ENCODE peak calls at places on chromosomes 2 and 18, in nine cellular contexts. L is SJSA1; Z is RWPE1; I is GF-D8; X is naive thymus-derived CD8-positive, alpha-beta T cell; E is SHP77; F is A549; V is NCI-H2029; Y is activated naive CD4-positive, alpha-beta T cell treated with anti-CD3 and anti-CD28 coated beads for 36 hours. D is an unnamed sample.

GRCh38 chr2:132550285-132550684 is 119.7 kb downstream of the LYPD1 start:
- DNase-seq in L (no peak), Z (no peak), I (no peak), X (no peak), E (no peak), F (no peak), V (peak; percentile 22), Y (no peak), D (peak; percentile 38)

GRCh38 chr2:197498937-197499593 is 575 bp downstream of the HSPD1 start:
- DNase-seq in L (peak; percentile 62), Z (peak; percentile 34), I (no peak), X (peak; percentile 28), E (no peak), F (no peak), V (peak; percentile 18), Y (peak; percentile 68), D (peak; percentile 28)

GRCh38 chr2:85604568-85605339 is 2.3 kb upstream of the TMEM150A start:
- DNase-seq in L (no peak), Z (peak; percentile 48), I (no peak), X (no peak), E (no peak), F (no peak), V (no peak), Y (no peak), D (no peak)

GRCh38 chr2:190459881-190460280 is 51.7 kb downstream of the MFSD6 start:
- DNase-seq in L (no peak), Z (no peak), I (no peak), X (no peak), E (no peak), F (no peak), V (no peak), Y (no peak), D (no peak)

GRCh38 chr18:37565138-37565984 is at the start of gene CELF4:
- DNase-seq in L (no peak), Z (no peak), I (no peak), X (no peak), E (peak; percentile 72), F (no peak), V (peak; percentile 47), Y (no peak), D (peak; percentile 72)

GRCh38 chr2:232688201-232688600 is 8.9 kb upstream of the GIGYF2 start:
- DNase-seq in L (no peak), Z (no peak), I (no peak), X (no peak), E (no peak), F (no peak), V (no peak), Y (no peak), D (no peak)

GRCh38 chr18:65091737-65092329 is 659.0 kb upstream of the CDH7 start:
- DNase-seq in L (no peak), Z (peak; percentile 1), I (no peak), X (no peak), E (peak; percentile 18), F (no peak), V (no peak), Y (peak; percentile 4), D (peak; percentile 43)

GRCh38 chr18:10590412-10590811 is 64.6 kb downstream of the NAPG start:
- DNase-seq in L (no peak), Z (no peak), I (no peak), X (no peak), E (no peak), F (no peak), V (no peak), Y (no peak), D (no peak)

GRCh38 chr18:7950380-7951143 is 383.4 kb downstream of the PTPRM start:
- DNase-seq in L (no peak), Z (peak; percentile 93), I (no peak), X (no peak), E (no peak), F (peak; percentile 66), V (no peak), Y (peak; percentile 16), D (no peak)

GRCh38 chr2:241087420-241088268 is 14.4 kb downstream of the MTERF4 start:
- DNase-seq in L (no peak), Z (no peak), I (no peak), X (no peak), E (no peak), F (no peak), V (no peak), Y (no peak), D (no peak)

GRCh38 chr2:162480067-162480466 is 136.1 kb downstream of the GCA start:
- DNase-seq in L (no peak), Z (peak; percentile 17), I (no peak), X (no peak), E (no peak), F (no peak), V (no peak), Y (no peak), D (no peak)

GRCh38 chr18:31490387-31490786 is 7.6 kb upstream of the DSG2 start:
- DNase-seq in L (no peak), Z (no peak), I (no peak), X (no peak), E (no peak), F (no peak), V (no peak), Y (peak; percentile 37), D (no peak)

GRCh38 chr2:209834767-209835166 is 63.1 kb downstream of the UNC80 start:
- DNase-seq in L (no peak), Z (no peak), I (no peak), X (no peak), E (no peak), F (no peak), V (no peak), Y (no peak), D (no peak)

GRCh38 chr2:1591978-1592907 is 152.1 kb downstream of the PXDN start:
- DNase-seq in L (peak; percentile 58), Z (no peak), I (no peak), X (no peak), E (peak; percentile 74), F (peak; percentile 36), V (no peak), Y (no peak), D (no peak)

GRCh38 chr18:74768096-74768495 is 170.4 kb downstream of the ZNF407 start:
- DNase-seq in L (no peak), Z (no peak), I (no peak), X (no peak), E (no peak), F (no peak), V (no peak), Y (no peak), D (no peak)

GRCh38 chr2:117875786-117876185 is 61.3 kb downstream of the DDX18 start:
- DNase-seq in L (no peak), Z (no peak), I (no peak), X (no peak), E (no peak), F (no peak), V (no peak), Y (no peak), D (no peak)

GRCh38 chr2:72211777-72212515 is 64.3 kb upstream of the CYP26B1 start:
- DNase-seq in L (no peak), Z (no peak), I (no peak), X (no peak), E (no peak), F (no peak), V (no peak), Y (no peak), D (no peak)

GRCh38 chr2:151637284-151637781 is 96.9 kb downstream of the NEB start:
- DNase-seq in L (no peak), Z (no peak), I (peak; percentile 99), X (peak; percentile 56), E (no peak), F (no peak), V (no peak), Y (peak; percentile 77), D (no peak)

GRCh38 chr2:206480161-206480560 is 36.8 kb downstream of the ADAM23 start:
- DNase-seq in L (no peak), Z (no peak), I (no peak), X (no peak), E (no peak), F (no peak), V (no peak), Y (no peak), D (no peak)

GRCh38 chr2:37507069-37507410 is 162.6 kb downstream of the QPCT start:
- DNase-seq in L (no peak), Z (no peak), I (no peak), X (no peak), E (no peak), F (no peak), V (no peak), Y (no peak), D (no peak)

GRCh38 chr18:24656571-24656971 is 196.1 kb downstream of the HRH4 start:
- DNase-seq in L (no peak), Z (peak; percentile 8), I (no peak), X (no peak), E (peak; percentile 64), F (no peak), V (no peak), Y (no peak), D (peak; percentile 84)

GRCh38 chr2:86225581-86225980 is 26.3 kb downstream of the MRPL35 start:
- DNase-seq in L (no peak), Z (no peak), I (no peak), X (peak; percentile 23), E (no peak), F (no peak), V (no peak), Y (peak; percentile 82), D (no peak)

GRCh38 chr2:235990344-235990743 is 177.8 kb downstream of the GBX2 start:
- DNase-seq in L (no peak), Z (no peak), I (no peak), X (no peak), E (no peak), F (no peak), V (peak; percentile 84), Y (no peak), D (no peak)

GRCh38 chr2:235577404-235578330 is 83.8 kb downstream of the AGAP1 start:
- DNase-seq in L (no peak), Z (no peak), I (no peak), X (no peak), E (no peak), F (no peak), V (peak; percentile 79), Y (no peak), D (no peak)

GRCh38 chr2:45849491-45850283 is 198.2 kb downstream of the PRKCE start:
- DNase-seq in L (no peak), Z (peak; percentile 85), I (no peak), X (no peak), E (no peak), F (no peak), V (no peak), Y (no peak), D (no peak)

GRCh38 chr2:132595186-132595585 is 74.8 kb downstream of the LYPD1 start:
- DNase-seq in L (no peak), Z (no peak), I (no peak), X (no peak), E (no peak), F (no peak), V (no peak), Y (no peak), D (no peak)

GRCh38 chr2:41879367-41879871 is 168.4 kb upstream of the PKDCC start:
- DNase-seq in L (no peak), Z (no peak), I (no peak), X (no peak), E (no peak), F (no peak), V (no peak), Y (no peak), D (peak; percentile 73)

GRCh38 chr18:33074125-33074524 is 301.3 kb upstream of the KLHL14 start:
- DNase-seq in L (no peak), Z (no peak), I (no peak), X (no peak), E (no peak), F (no peak), V (no peak), Y (no peak), D (no peak)

D was measured in NCI-H774.